ENCODE peak calls at places on chromosome 5, in four cellular contexts. One of them, this sample, is unnamed.

GRCh38 chr5:74281191-74281590 is 359.3 kb downstream of the ENC1 start:
- DNase-seq in HCT116: no peak
- DNase-seq in neural progenitor cell: no peak
- DNase-seq in MM.1S: no peak
- DNase-seq in this sample: no peak

GRCh38 chr5:95870105-95870672 is 47.7 kb upstream of the GLRX start:
- DNase-seq in MM.1S: peak; percentile 58
- DNase-seq in neural progenitor cell: no peak
- DNase-seq in HCT116: no peak
- DNase-seq in this sample: no peak

GRCh38 chr5:72921886-72922285 is 34.0 kb upstream of the FCHO2 start:
- DNase-seq in MM.1S: no peak
- DNase-seq in neural progenitor cell: no peak
- DNase-seq in HCT116: no peak
- DNase-seq in this sample: no peak

GRCh38 chr5:131328536-131329186 is 64.8 kb downstream of the CDC42SE2 start:
- DNase-seq in MM.1S: no peak
- DNase-seq in neural progenitor cell: no peak
- DNase-seq in HCT116: peak; percentile 51
- DNase-seq in this sample: no peak

GRCh38 chr5:19314840-19315239 is 673.2 kb downstream of the CDH18 start:
- DNase-seq in MM.1S: no peak
- DNase-seq in neural progenitor cell: no peak
- DNase-seq in HCT116: no peak
- DNase-seq in this sample: no peak

GRCh38 chr5:38403407-38403806 is 145.0 kb downstream of the EGFLAM start:
- DNase-seq in MM.1S: no peak
- DNase-seq in HCT116: no peak
- DNase-seq in neural progenitor cell: no peak
- DNase-seq in this sample: no peak

GRCh38 chr5:66742083-66742895 is 146.1 kb downstream of the MAST4 start:
- DNase-seq in HCT116: peak; percentile 21
- DNase-seq in neural progenitor cell: peak; percentile 45
- DNase-seq in MM.1S: no peak
- DNase-seq in this sample: peak; percentile 39

GRCh38 chr5:126354857-126355731 is 68.1 kb upstream of the GRAMD2B start:
- DNase-seq in MM.1S: no peak
- DNase-seq in neural progenitor cell: no peak
- DNase-seq in HCT116: no peak
- DNase-seq in this sample: no peak

GRCh38 chr5:156783092-156783491 is 67.0 kb upstream of the PPP1R2B start:
- DNase-seq in HCT116: no peak
- DNase-seq in neural progenitor cell: no peak
- DNase-seq in MM.1S: no peak
- DNase-seq in this sample: no peak

GRCh38 chr5:10536511-10536910 is 27.4 kb upstream of the ANKRD33B start:
- DNase-seq in MM.1S: peak; percentile 18
- DNase-seq in neural progenitor cell: no peak
- DNase-seq in HCT116: no peak
- DNase-seq in this sample: peak; percentile 57

GRCh38 chr5:136191304-136192014 is 1.5 kb downstream of the SMIM32 start:
- DNase-seq in MM.1S: no peak
- DNase-seq in HCT116: no peak
- DNase-seq in neural progenitor cell: peak; percentile 68
- DNase-seq in this sample: peak; percentile 24

GRCh38 chr5:112163435-112163834 is 255.6 kb downstream of the EPB41L4A start:
- DNase-seq in HCT116: no peak
- DNase-seq in MM.1S: no peak
- DNase-seq in neural progenitor cell: no peak
- DNase-seq in this sample: no peak

GRCh38 chr5:114097570-114097969 is 264.3 kb upstream of the KCNN2 start:
- DNase-seq in neural progenitor cell: no peak
- DNase-seq in MM.1S: no peak
- DNase-seq in HCT116: no peak
- DNase-seq in this sample: no peak

GRCh38 chr5:95385334-95385733 is 5.8 kb upstream of the FAM81B start:
- DNase-seq in neural progenitor cell: no peak
- DNase-seq in MM.1S: no peak
- DNase-seq in HCT116: no peak
- DNase-seq in this sample: no peak

GRCh38 chr5:2916076-2916682 is 164.7 kb upstream of the IRX2 start:
- DNase-seq in neural progenitor cell: no peak
- DNase-seq in MM.1S: no peak
- DNase-seq in HCT116: no peak
- DNase-seq in this sample: no peak

GRCh38 chr5:73392775-73393174 is 55.8 kb downstream of the FOXD1 start:
- DNase-seq in neural progenitor cell: no peak
- DNase-seq in MM.1S: no peak
- DNase-seq in HCT116: no peak
- DNase-seq in this sample: no peak

GRCh38 chr5:33978307-33978706 is 6.2 kb downstream of the SLC45A2 start:
- DNase-seq in MM.1S: no peak
- DNase-seq in neural progenitor cell: no peak
- DNase-seq in HCT116: no peak
- DNase-seq in this sample: no peak

GRCh38 chr5:157918811-157919742 is 60.1 kb upstream of the CLINT1 start:
- DNase-seq in MM.1S: no peak
- DNase-seq in HCT116: no peak
- DNase-seq in neural progenitor cell: no peak
- DNase-seq in this sample: no peak

GRCh38 chr5:58930520-58930919 is 347.6 kb downstream of the RAB3C start:
- DNase-seq in HCT116: no peak
- DNase-seq in MM.1S: no peak
- DNase-seq in neural progenitor cell: no peak
- DNase-seq in this sample: no peak

GRCh38 chr5:145483211-145483610 is 351.9 kb downstream of the PRELID2 start:
- DNase-seq in neural progenitor cell: no peak
- DNase-seq in MM.1S: no peak
- DNase-seq in HCT116: no peak
- DNase-seq in this sample: no peak

GRCh38 chr5:132664696-132665209 is 6.8 kb downstream of the IL13 start:
- DNase-seq in HCT116: no peak
- DNase-seq in MM.1S: no peak
- DNase-seq in neural progenitor cell: no peak
- DNase-seq in this sample: no peak

GRCh38 chr5:38258319-38259061 is at the start of gene EGFLAM:
- DNase-seq in neural progenitor cell: peak; percentile 84
- DNase-seq in HCT116: no peak
- DNase-seq in MM.1S: no peak
- DNase-seq in this sample: peak; percentile 83

GRCh38 chr5:43635374-43635773 is 32.4 kb downstream of the NNT start:
- DNase-seq in HCT116: no peak
- DNase-seq in neural progenitor cell: no peak
- DNase-seq in MM.1S: no peak
- DNase-seq in this sample: no peak

GRCh38 chr5:45017568-45017967 is 208.8 kb downstream of the MRPS30 start:
- DNase-seq in MM.1S: no peak
- DNase-seq in HCT116: no peak
- DNase-seq in neural progenitor cell: no peak
- DNase-seq in this sample: no peak

GRCh38 chr5:7181841-7182240 is 214.1 kb upstream of the ADCY2 start:
- DNase-seq in MM.1S: no peak
- DNase-seq in neural progenitor cell: no peak
- DNase-seq in HCT116: no peak
- DNase-seq in this sample: no peak

GRCh38 chr5:157748740-157749461 is 5.4 kb downstream of the LSM11 start:
- DNase-seq in neural progenitor cell: no peak
- DNase-seq in HCT116: no peak
- DNase-seq in MM.1S: no peak
- DNase-seq in this sample: no peak

GRCh38 chr5:44574626-44575025 is 185.4 kb upstream of the FGF10 start:
- DNase-seq in neural progenitor cell: no peak
- DNase-seq in HCT116: no peak
- DNase-seq in MM.1S: no peak
- DNase-seq in this sample: no peak

GRCh38 chr5:132358760-132359159 is 10.8 kb upstream of the SLC22A5 start:
- DNase-seq in neural progenitor cell: no peak
- DNase-seq in HCT116: no peak
- DNase-seq in MM.1S: no peak
- DNase-seq in this sample: no peak

GRCh38 chr5:68730220-68731010 is 363.4 kb upstream of the SLC30A5 start:
- DNase-seq in neural progenitor cell: no peak
- DNase-seq in HCT116: no peak
- DNase-seq in MM.1S: no peak
- DNase-seq in this sample: peak; percentile 62

GRCh38 chr5:151682240-151682639 is 4.5 kb downstream of the SPARC start:
- DNase-seq in MM.1S: no peak
- DNase-seq in neural progenitor cell: no peak
- DNase-seq in HCT116: no peak
- DNase-seq in this sample: no peak

GRCh38 chr5:129098488-129099183 is 4.1 kb downstream of the ISOC1 start:
- DNase-seq in neural progenitor cell: no peak
- DNase-seq in MM.1S: no peak
- DNase-seq in HCT116: no peak
- DNase-seq in this sample: no peak

GRCh38 chr5:35771321-35771720 is 85.4 kb upstream of the IL7R start:
- DNase-seq in HCT116: no peak
- DNase-seq in MM.1S: no peak
- DNase-seq in neural progenitor cell: no peak
- DNase-seq in this sample: no peak

DNA sequence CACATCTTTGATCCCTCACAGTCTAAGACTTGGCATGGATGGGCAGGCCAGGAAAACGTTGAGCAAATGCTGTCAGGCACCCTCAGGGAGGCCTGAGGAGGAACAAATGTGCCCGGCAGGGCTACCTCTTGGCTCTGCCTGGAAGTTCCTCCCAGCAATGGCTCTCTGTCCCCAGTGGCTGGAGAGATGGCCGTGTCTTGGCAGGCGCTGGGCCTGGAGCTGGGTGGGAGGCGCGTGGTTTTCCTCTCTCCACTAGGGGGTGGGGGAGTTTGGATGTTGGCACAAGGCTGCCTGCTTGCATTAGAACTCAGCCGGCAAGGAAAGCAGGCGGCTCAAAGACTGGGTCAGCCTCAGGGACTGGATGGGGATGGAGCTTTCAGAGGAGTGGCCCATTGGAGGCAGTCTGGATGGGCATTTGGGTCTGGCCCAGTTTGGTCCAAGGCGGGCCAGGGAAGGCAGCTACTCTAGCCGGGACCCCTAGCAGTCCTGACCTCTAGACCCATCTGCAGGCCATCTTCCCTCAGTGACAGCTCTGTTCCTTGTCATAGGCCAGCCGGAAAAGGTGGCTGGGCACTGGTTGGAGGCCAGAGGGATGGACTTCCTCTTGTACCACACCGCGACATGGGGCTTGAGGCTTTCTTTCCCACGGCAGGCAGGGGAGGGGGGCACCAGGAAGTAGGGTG is 68.2 kb upstream of the STC2 start:
- DNase-seq in HCT116: peak; percentile 19
- DNase-seq in neural progenitor cell: peak; percentile 67
- DNase-seq in MM.1S: no peak
- DNase-seq in this sample: peak; percentile 44
- TF ChIP-seq EZH2phosphoT487 in HCT116: no peak
- TF ChIP-seq EZH2phosphoT487 in neural progenitor cell: no peak
- TF ChIP-seq EZH2phosphoT487 in MM.1S: no peak
- TF ChIP-seq EZH2phosphoT487 in this sample: no peak

GRCh38 chr5:149240354-149240998 is 31.2 kb upstream of the AFAP1L1 start:
- DNase-seq in HCT116: no peak
- DNase-seq in neural progenitor cell: no peak
- DNase-seq in MM.1S: no peak
- DNase-seq in this sample: no peak
- TF ChIP-seq EZH2phosphoT487 in HCT116: no peak
- TF ChIP-seq EZH2phosphoT487 in neural progenitor cell: no peak
- TF ChIP-seq EZH2phosphoT487 in MM.1S: no peak
- TF ChIP-seq EZH2phosphoT487 in this sample: no peak

GRCh38 chr5:147307170-147307569 is 72.3 kb downstream of the STK32A start:
- DNase-seq in MM.1S: no peak
- DNase-seq in HCT116: no peak
- DNase-seq in neural progenitor cell: no peak
- DNase-seq in this sample: no peak

GRCh38 chr5:147303251-147303650 is 68.4 kb downstream of the STK32A start:
- DNase-seq in MM.1S: no peak
- DNase-seq in neural progenitor cell: no peak
- DNase-seq in HCT116: no peak
- DNase-seq in this sample: no peak

GRCh38 chr5:147305147-147305546 is 70.3 kb downstream of the STK32A start:
- DNase-seq in neural progenitor cell: no peak
- DNase-seq in MM.1S: no peak
- DNase-seq in HCT116: no peak
- DNase-seq in this sample: no peak

GRCh38 chr5:147306351-147306750 is 71.5 kb downstream of the STK32A start:
- DNase-seq in neural progenitor cell: no peak
- DNase-seq in HCT116: no peak
- DNase-seq in MM.1S: no peak
- DNase-seq in this sample: no peak

DNA sequence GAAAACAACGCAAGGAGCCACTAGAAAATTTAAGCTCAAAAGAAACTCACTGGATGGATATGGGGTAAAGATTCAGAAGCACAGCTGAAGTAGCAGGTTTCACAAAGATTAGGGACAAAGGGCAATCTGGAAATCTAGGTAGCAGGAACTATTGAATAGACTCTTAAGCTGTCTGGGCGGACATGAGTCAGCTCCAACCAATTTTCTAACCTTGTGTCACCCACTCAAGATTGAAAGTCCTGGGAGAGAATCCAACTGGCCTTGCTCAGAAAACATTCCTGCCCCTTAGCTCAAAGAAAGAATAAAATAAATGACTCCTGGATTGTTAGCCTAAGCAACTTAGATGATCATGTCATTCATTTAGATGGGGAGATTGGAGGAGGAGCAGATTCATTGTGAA is 69.2 kb downstream of the STK32A start:
- DNase-seq in HCT116: peak; percentile 7
- DNase-seq in neural progenitor cell: no peak
- DNase-seq in MM.1S: no peak
- DNase-seq in this sample: no peak
- TF ChIP-seq EZH2phosphoT487 in HCT116: no peak
- TF ChIP-seq EZH2phosphoT487 in neural progenitor cell: no peak
- TF ChIP-seq EZH2phosphoT487 in MM.1S: no peak
- TF ChIP-seq EZH2phosphoT487 in this sample: no peak

GRCh38 chr5:62097361-62097760 is 208.6 kb upstream of the KIF2A start:
- DNase-seq in MM.1S: no peak
- DNase-seq in HCT116: no peak
- DNase-seq in neural progenitor cell: no peak
- DNase-seq in this sample: no peak

DNA sequence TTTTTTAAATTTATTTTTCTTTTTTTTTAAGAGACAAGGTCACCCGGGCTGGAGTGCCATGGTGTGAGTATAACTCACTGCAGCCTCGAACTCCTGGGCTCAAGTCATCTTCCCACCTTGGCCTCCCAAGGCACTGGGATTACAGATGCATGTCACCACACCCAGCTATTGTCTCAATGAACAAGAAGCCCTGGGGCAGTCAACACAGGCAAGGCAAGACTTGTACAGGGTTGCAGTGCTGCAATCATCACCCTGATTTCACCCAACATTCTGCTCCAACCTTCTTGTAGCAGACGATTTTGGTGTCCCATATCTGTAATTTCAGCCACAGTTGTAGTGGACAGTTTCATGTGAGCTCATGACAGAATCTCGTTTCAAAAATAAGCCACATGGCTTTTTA is 205.8 kb upstream of the KIF2A start:
- DNase-seq in neural progenitor cell: no peak
- DNase-seq in MM.1S: no peak
- DNase-seq in HCT116: no peak
- DNase-seq in this sample: no peak
- TF ChIP-seq EZH2phosphoT487 in neural progenitor cell: no peak
- TF ChIP-seq EZH2phosphoT487 in MM.1S: no peak
- TF ChIP-seq EZH2phosphoT487 in HCT116: no peak
- TF ChIP-seq EZH2phosphoT487 in this sample: no peak